ENCODE peak calls at places on chromosomes 4 and X, in eight cellular contexts. One of them, this sample, is unnamed.

GRCh38 chrX:3550160-3550765 is 163.2 kb downstream of the PRKX start:
- DNase-seq in SW480: peak
- DNase-seq in cardiac muscle cell: no peak
- DNase-seq in GM12891: no peak
- DNase-seq in stimulated activated CD4-positive, alpha-beta T cell treated with anti-CD3 and anti-CD28 coated beads, Interleukin-2, amount 100 ng/mL, for 48 hours: no peak
- DNase-seq in effector memory CD8-positive, alpha-beta T cell: no peak
- DNase-seq in AG04450: no peak
- DNase-seq in EH: peak
- DNase-seq in this sample: no peak

GRCh38 chrX:45352588-45352987 is 151.9 kb upstream of the DIPK2B start:
- DNase-seq in GM12891: no peak
- DNase-seq in cardiac muscle cell: no peak
- DNase-seq in effector memory CD8-positive, alpha-beta T cell: no peak
- DNase-seq in stimulated activated CD4-positive, alpha-beta T cell treated with anti-CD3 and anti-CD28 coated beads, Interleukin-2, amount 100 ng/mL, for 48 hours: no peak
- DNase-seq in EH: peak
- DNase-seq in SW480: no peak
- DNase-seq in AG04450: no peak
- DNase-seq in this sample: no peak

GRCh38 chrX:19156223-19156622 is 34.0 kb upstream of the ADGRG2 start:
- DNase-seq in cardiac muscle cell: peak
- DNase-seq in EH: no peak
- DNase-seq in GM12891: no peak
- DNase-seq in stimulated activated CD4-positive, alpha-beta T cell treated with anti-CD3 and anti-CD28 coated beads, Interleukin-2, amount 100 ng/mL, for 48 hours: no peak
- DNase-seq in SW480: peak
- DNase-seq in AG04450: no peak
- DNase-seq in effector memory CD8-positive, alpha-beta T cell: no peak
- DNase-seq in this sample: no peak

GRCh38 chr4:71941001-71941400 is 90.8 kb upstream of the NPFFR2 start:
- DNase-seq in AG04450: no peak
- DNase-seq in cardiac muscle cell: peak
- DNase-seq in effector memory CD8-positive, alpha-beta T cell: no peak
- DNase-seq in SW480: peak
- DNase-seq in stimulated activated CD4-positive, alpha-beta T cell treated with anti-CD3 and anti-CD28 coated beads, Interleukin-2, amount 100 ng/mL, for 48 hours: no peak
- DNase-seq in GM12891: no peak
- DNase-seq in EH: peak
- DNase-seq in this sample: no peak

GRCh38 chrX:13719192-13719856 is 15.1 kb downstream of the TRAPPC2 start:
- DNase-seq in cardiac muscle cell: no peak
- DNase-seq in effector memory CD8-positive, alpha-beta T cell: peak
- DNase-seq in stimulated activated CD4-positive, alpha-beta T cell treated with anti-CD3 and anti-CD28 coated beads, Interleukin-2, amount 100 ng/mL, for 48 hours: no peak
- DNase-seq in GM12891: no peak
- DNase-seq in EH: no peak
- DNase-seq in AG04450: no peak
- DNase-seq in SW480: no peak
- DNase-seq in this sample: no peak

GRCh38 chr4:172125438-172125837 is 312.2 kb downstream of the GALNTL6 start:
- DNase-seq in GM12891: no peak
- DNase-seq in cardiac muscle cell: no peak
- DNase-seq in effector memory CD8-positive, alpha-beta T cell: no peak
- DNase-seq in AG04450: no peak
- DNase-seq in EH: no peak
- DNase-seq in SW480: no peak
- DNase-seq in stimulated activated CD4-positive, alpha-beta T cell treated with anti-CD3 and anti-CD28 coated beads, Interleukin-2, amount 100 ng/mL, for 48 hours: no peak
- DNase-seq in this sample: no peak

GRCh38 chr4:38759077-38759789 is 23.6 kb downstream of the TLR10 start:
- DNase-seq in AG04450: peak
- DNase-seq in cardiac muscle cell: peak
- DNase-seq in GM12891: no peak
- DNase-seq in SW480: peak
- DNase-seq in effector memory CD8-positive, alpha-beta T cell: peak
- DNase-seq in EH: peak
- DNase-seq in stimulated activated CD4-positive, alpha-beta T cell treated with anti-CD3 and anti-CD28 coated beads, Interleukin-2, amount 100 ng/mL, for 48 hours: peak
- DNase-seq in this sample: no peak

GRCh38 chr4:23135792-23136645 is 443.3 kb downstream of the GBA3 start:
- DNase-seq in AG04450: no peak
- DNase-seq in effector memory CD8-positive, alpha-beta T cell: no peak
- DNase-seq in stimulated activated CD4-positive, alpha-beta T cell treated with anti-CD3 and anti-CD28 coated beads, Interleukin-2, amount 100 ng/mL, for 48 hours: peak
- DNase-seq in GM12891: no peak
- DNase-seq in SW480: peak
- DNase-seq in EH: peak
- DNase-seq in cardiac muscle cell: peak
- DNase-seq in this sample: peak

GRCh38 chr4:54077812-54078211 is 13.4 kb upstream of the CHIC2 start:
- DNase-seq in EH: peak
- DNase-seq in cardiac muscle cell: no peak
- DNase-seq in GM12891: no peak
- DNase-seq in effector memory CD8-positive, alpha-beta T cell: no peak
- DNase-seq in AG04450: no peak
- DNase-seq in stimulated activated CD4-positive, alpha-beta T cell treated with anti-CD3 and anti-CD28 coated beads, Interleukin-2, amount 100 ng/mL, for 48 hours: no peak
- DNase-seq in SW480: no peak
- DNase-seq in this sample: no peak

GRCh38 chr4:5976921-5977320 is 41.3 kb downstream of the C4orf50 start:
- DNase-seq in EH: no peak
- DNase-seq in AG04450: no peak
- DNase-seq in cardiac muscle cell: no peak
- DNase-seq in SW480: no peak
- DNase-seq in effector memory CD8-positive, alpha-beta T cell: no peak
- DNase-seq in stimulated activated CD4-positive, alpha-beta T cell treated with anti-CD3 and anti-CD28 coated beads, Interleukin-2, amount 100 ng/mL, for 48 hours: no peak
- DNase-seq in GM12891: no peak
- DNase-seq in this sample: no peak

GRCh38 chr4:102174800-102175199 is 170.5 kb downstream of the SLC39A8 start:
- DNase-seq in cardiac muscle cell: no peak
- DNase-seq in AG04450: peak
- DNase-seq in EH: peak
- DNase-seq in GM12891: no peak
- DNase-seq in stimulated activated CD4-positive, alpha-beta T cell treated with anti-CD3 and anti-CD28 coated beads, Interleukin-2, amount 100 ng/mL, for 48 hours: no peak
- DNase-seq in SW480: no peak
- DNase-seq in effector memory CD8-positive, alpha-beta T cell: no peak
- DNase-seq in this sample: no peak

GRCh38 chr4:148163011-148163410 is 279.2 kb downstream of the NR3C2 start:
- DNase-seq in stimulated activated CD4-positive, alpha-beta T cell treated with anti-CD3 and anti-CD28 coated beads, Interleukin-2, amount 100 ng/mL, for 48 hours: no peak
- DNase-seq in EH: no peak
- DNase-seq in GM12891: no peak
- DNase-seq in SW480: no peak
- DNase-seq in cardiac muscle cell: no peak
- DNase-seq in effector memory CD8-positive, alpha-beta T cell: no peak
- DNase-seq in AG04450: no peak
- DNase-seq in this sample: no peak

GRCh38 chrX:134568617-134569016 is 89.7 kb downstream of the PLAC1 start:
- DNase-seq in cardiac muscle cell: no peak
- DNase-seq in AG04450: no peak
- DNase-seq in SW480: no peak
- DNase-seq in stimulated activated CD4-positive, alpha-beta T cell treated with anti-CD3 and anti-CD28 coated beads, Interleukin-2, amount 100 ng/mL, for 48 hours: no peak
- DNase-seq in GM12891: no peak
- DNase-seq in effector memory CD8-positive, alpha-beta T cell: no peak
- DNase-seq in EH: no peak
- DNase-seq in this sample: no peak

GRCh38 chr4:40621229-40621591 is 8.5 kb downstream of the RBM47 start:
- DNase-seq in EH: no peak
- DNase-seq in GM12891: no peak
- DNase-seq in effector memory CD8-positive, alpha-beta T cell: no peak
- DNase-seq in SW480: no peak
- DNase-seq in cardiac muscle cell: no peak
- DNase-seq in AG04450: no peak
- DNase-seq in stimulated activated CD4-positive, alpha-beta T cell treated with anti-CD3 and anti-CD28 coated beads, Interleukin-2, amount 100 ng/mL, for 48 hours: no peak
- DNase-seq in this sample: no peak

This sample was measured in NCI-H1048.